ENCODE peak calls at places on chromosome 16, in four cellular contexts. One of them, this sample, is unnamed.

GRCh38 chr16:24908716-24909115 is 63.0 kb downstream of the SLC5A11 start:
- DNase-seq in ovary: no peak
- DNase-seq in breast epithelium: no peak
- DNase-seq in suprapubic skin: no peak
- DNase-seq in this sample: no peak

GRCh38 chr16:72895951-72896350 is 152.0 kb downstream of the ZFHX3 start:
- DNase-seq in suprapubic skin: no peak
- DNase-seq in ovary: no peak
- DNase-seq in breast epithelium: no peak
- DNase-seq in this sample: no peak

GRCh38 chr16:2432801-2433505 is 3.7 kb downstream of the CCNF start:
- DNase-seq in ovary: no peak
- DNase-seq in breast epithelium: no peak
- DNase-seq in suprapubic skin: peak
- DNase-seq in this sample: no peak

GRCh38 chr16:17836868-17837602 is 366.3 kb upstream of the XYLT1 start:
- DNase-seq in suprapubic skin: no peak
- DNase-seq in ovary: no peak
- DNase-seq in breast epithelium: no peak
- DNase-seq in this sample: peak

GRCh38 chr16:35497399-35497798 is 2038.0 kb downstream of the TP53TG3F start:
- DNase-seq in ovary: no peak
- DNase-seq in breast epithelium: no peak
- DNase-seq in suprapubic skin: no peak
- DNase-seq in this sample: no peak

GRCh38 chr16:15996432-15997109 is 47.2 kb downstream of the ABCC1 start:
- DNase-seq in suprapubic skin: no peak
- DNase-seq in breast epithelium: no peak
- DNase-seq in ovary: peak
- DNase-seq in this sample: no peak

GRCh38 chr16:19926449-19927390 is 42.1 kb upstream of the GPRC5B start:
- DNase-seq in suprapubic skin: no peak
- DNase-seq in breast epithelium: no peak
- DNase-seq in ovary: no peak
- DNase-seq in this sample: peak

GRCh38 chr16:72961115-72961832 is 86.7 kb downstream of the ZFHX3 start:
- DNase-seq in suprapubic skin: no peak
- DNase-seq in breast epithelium: no peak
- DNase-seq in ovary: no peak
- DNase-seq in this sample: peak

GRCh38 chr16:89749637-89750036 is 28.3 kb downstream of the ZNF276 start:
- DNase-seq in suprapubic skin: no peak
- DNase-seq in breast epithelium: no peak
- DNase-seq in ovary: no peak
- DNase-seq in this sample: no peak

GRCh38 chr16:87227651-87228015 is 89.6 kb downstream of the C16orf95 start:
- DNase-seq in ovary: no peak
- DNase-seq in breast epithelium: no peak
- DNase-seq in suprapubic skin: no peak
- DNase-seq in this sample: no peak

GRCh38 chr16:56306690-56307533 is 115.6 kb downstream of the GNAO1 start:
- DNase-seq in breast epithelium: no peak
- DNase-seq in suprapubic skin: no peak
- DNase-seq in ovary: no peak
- DNase-seq in this sample: no peak

GRCh38 chr16:47694543-47694942 is 233.4 kb downstream of the PHKB start:
- DNase-seq in suprapubic skin: no peak
- DNase-seq in breast epithelium: no peak
- DNase-seq in ovary: no peak
- DNase-seq in this sample: no peak

GRCh38 chr16:48433116-48433848 is 48.1 kb upstream of the SIAH1 start:
- DNase-seq in suprapubic skin: no peak
- DNase-seq in ovary: no peak
- DNase-seq in breast epithelium: no peak
- DNase-seq in this sample: no peak

GRCh38 chr16:57910726-57911125 is 60.2 kb downstream of the CNGB1 start:
- DNase-seq in ovary: no peak
- DNase-seq in breast epithelium: no peak
- DNase-seq in suprapubic skin: no peak
- DNase-seq in this sample: no peak

GRCh38 chr16:3246876-3247275 is 9.6 kb downstream of the MEFV start:
- DNase-seq in ovary: no peak
- DNase-seq in breast epithelium: no peak
- DNase-seq in suprapubic skin: no peak
- DNase-seq in this sample: no peak

GRCh38 chr16:72590179-72590937 is 418.4 kb upstream of the PMFBP1 start:
- DNase-seq in suprapubic skin: no peak
- DNase-seq in ovary: no peak
- DNase-seq in breast epithelium: no peak
- DNase-seq in this sample: no peak

GRCh38 chr16:12470311-12471229 is 333.1 kb downstream of the CPPED1 start:
- DNase-seq in suprapubic skin: no peak
- DNase-seq in ovary: peak
- DNase-seq in breast epithelium: no peak
- DNase-seq in this sample: no peak

GRCh38 chr16:74862743-74863244 is 88.2 kb upstream of the FA2H start:
- DNase-seq in suprapubic skin: no peak
- DNase-seq in breast epithelium: no peak
- DNase-seq in ovary: no peak
- DNase-seq in this sample: peak

GRCh38 chr16:64391009-64391663 is 730.7 kb downstream of the CDH11 start:
- DNase-seq in breast epithelium: no peak
- DNase-seq in ovary: no peak
- DNase-seq in suprapubic skin: no peak
- DNase-seq in this sample: no peak

GRCh38 chr16:3575491-3575890 is 1.7 kb downstream of the NLRC3 start:
- DNase-seq in ovary: no peak
- DNase-seq in breast epithelium: no peak
- DNase-seq in suprapubic skin: no peak
- DNase-seq in this sample: no peak

GRCh38 chr16:70574595-70575271 is 51.1 kb downstream of the SF3B3 start:
- DNase-seq in ovary: no peak
- DNase-seq in breast epithelium: no peak
- DNase-seq in suprapubic skin: no peak
- DNase-seq in this sample: no peak
- H3K27ac ChIP-seq in ovary: no peak
- H3K27ac ChIP-seq in breast epithelium: peak
- H3K27ac ChIP-seq in suprapubic skin: peak
- H3K27ac ChIP-seq in this sample: no peak

GRCh38 chr16:82050909-82051357 is 15.9 kb downstream of the HSD17B2 start:
- DNase-seq in suprapubic skin: no peak
- DNase-seq in breast epithelium: no peak
- DNase-seq in ovary: no peak
- DNase-seq in this sample: no peak
- TF ChIP-seq CTCF in suprapubic skin: no peak
- TF ChIP-seq CTCF in breast epithelium: no peak
- TF ChIP-seq CTCF in ovary: no peak
- TF ChIP-seq CTCF in this sample: no peak

DNA sequence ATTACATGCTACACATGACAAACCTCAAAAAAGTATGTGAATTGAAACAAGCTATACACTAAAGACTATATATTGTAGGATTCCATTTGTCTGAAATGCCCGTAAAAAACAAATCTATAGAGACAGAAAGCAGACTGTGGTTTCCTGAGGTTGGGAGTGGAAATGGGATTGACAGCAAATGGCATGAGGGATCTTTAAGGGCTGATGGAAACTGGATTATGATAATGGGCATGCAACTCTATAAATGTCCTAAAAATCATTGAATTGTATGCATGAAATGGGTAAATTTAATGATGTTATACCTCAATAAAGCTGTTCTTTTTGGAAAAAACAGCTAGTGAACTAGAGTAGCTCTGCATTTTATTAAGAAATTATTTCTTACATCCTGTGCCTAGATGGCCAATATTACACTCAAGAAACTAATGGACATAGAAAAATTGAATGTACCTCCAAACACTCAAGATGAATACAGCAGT is 416 bp upstream of the ANKS4B start:
- DNase-seq in suprapubic skin: no peak
- DNase-seq in ovary: no peak
- DNase-seq in breast epithelium: no peak
- DNase-seq in this sample: no peak
- H3K27ac ChIP-seq in suprapubic skin: no peak
- H3K27ac ChIP-seq in ovary: no peak
- H3K27ac ChIP-seq in breast epithelium: no peak
- H3K27ac ChIP-seq in this sample: no peak

DNA sequence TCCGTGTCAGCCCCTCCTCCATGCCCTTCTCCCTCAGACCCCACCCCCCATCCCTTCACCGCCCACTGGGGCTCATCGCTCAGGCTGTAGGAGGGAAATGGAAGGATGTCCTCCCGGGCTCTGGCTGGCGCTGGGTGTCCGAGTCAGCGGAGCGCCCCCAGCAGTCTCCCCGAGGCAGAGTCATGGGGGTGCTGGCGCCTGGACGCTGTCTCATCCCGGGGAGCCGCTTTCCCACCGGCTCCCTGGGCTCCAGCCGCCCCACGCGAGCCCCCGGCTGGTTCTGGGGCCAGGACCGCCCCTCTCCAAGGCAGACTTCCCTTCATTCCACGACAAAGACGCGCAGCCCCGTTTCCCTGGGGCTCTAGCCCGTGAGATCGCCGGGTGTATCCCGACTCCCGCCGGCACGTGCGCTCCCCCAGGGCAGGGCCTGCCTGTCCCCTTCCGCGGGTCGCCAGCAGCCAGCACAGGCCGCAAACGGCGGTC is 398 bp upstream of the ANTKMT start:
- DNase-seq in suprapubic skin: no peak
- DNase-seq in breast epithelium: no peak
- DNase-seq in ovary: no peak
- DNase-seq in this sample: peak
- TF ChIP-seq CTCF in suprapubic skin: no peak
- TF ChIP-seq CTCF in breast epithelium: no peak
- TF ChIP-seq CTCF in ovary: no peak
- TF ChIP-seq CTCF in this sample: peak

DNA sequence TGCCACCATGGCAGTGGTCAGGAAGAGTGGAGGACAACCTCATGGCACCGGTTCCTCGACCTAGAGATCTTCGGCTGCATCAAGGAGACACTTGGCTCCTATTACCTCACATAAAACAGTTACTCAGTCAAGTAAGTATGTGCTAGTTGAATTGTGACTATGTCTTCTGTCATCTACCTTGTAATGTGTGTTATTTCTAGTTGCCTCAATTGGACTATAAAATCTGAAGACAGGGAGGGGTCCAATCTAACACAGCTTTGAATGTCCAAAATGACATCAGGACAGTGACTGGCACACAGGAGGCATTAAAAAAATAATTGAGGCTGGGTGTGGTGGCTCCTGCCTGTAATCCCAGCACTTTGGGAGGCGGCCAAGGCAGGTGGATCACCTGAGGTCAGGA is 17.2 kb downstream of the C16orf86 start:
- DNase-seq in breast epithelium: no peak
- DNase-seq in ovary: no peak
- DNase-seq in suprapubic skin: no peak
- DNase-seq in this sample: no peak
- H3K27ac ChIP-seq in breast epithelium: peak
- H3K27ac ChIP-seq in ovary: no peak
- H3K27ac ChIP-seq in suprapubic skin: no peak
- H3K27ac ChIP-seq in this sample: no peak

GRCh38 chr16:80300876-80301275 is 239.9 kb upstream of the DYNLRB2 start:
- DNase-seq in breast epithelium: peak
- DNase-seq in ovary: no peak
- DNase-seq in suprapubic skin: no peak
- DNase-seq in this sample: no peak

GRCh38 chr16:80298676-80299075 is 242.1 kb upstream of the DYNLRB2 start:
- DNase-seq in ovary: no peak
- DNase-seq in suprapubic skin: no peak
- DNase-seq in breast epithelium: no peak
- DNase-seq in this sample: no peak

GRCh38 chr16:80303691-80304090 is 237.1 kb upstream of the DYNLRB2 start:
- DNase-seq in suprapubic skin: no peak
- DNase-seq in breast epithelium: no peak
- DNase-seq in ovary: no peak
- DNase-seq in this sample: no peak

GRCh38 chr16:80299416-80299815 is 241.4 kb upstream of the DYNLRB2 start:
- DNase-seq in breast epithelium: no peak
- DNase-seq in ovary: no peak
- DNase-seq in suprapubic skin: no peak
- DNase-seq in this sample: no peak

GRCh38 chr16:80300456-80300855 is 240.3 kb upstream of the DYNLRB2 start:
- DNase-seq in suprapubic skin: no peak
- DNase-seq in ovary: no peak
- DNase-seq in breast epithelium: no peak
- DNase-seq in this sample: no peak
- TF ChIP-seq CTCF in suprapubic skin: no peak
- TF ChIP-seq CTCF in ovary: no peak
- TF ChIP-seq CTCF in breast epithelium: no peak
- TF ChIP-seq CTCF in this sample: no peak

GRCh38 chr16:84546669-84547538 is 42.4 kb upstream of the MEAK7 start:
- DNase-seq in ovary: no peak
- DNase-seq in breast epithelium: no peak
- DNase-seq in suprapubic skin: no peak
- DNase-seq in this sample: no peak
- H3K27ac ChIP-seq in ovary: no peak
- H3K27ac ChIP-seq in breast epithelium: no peak
- H3K27ac ChIP-seq in suprapubic skin: no peak
- H3K27ac ChIP-seq in this sample: no peak

This sample was measured in A673.